ENCODE peak calls at places on chromosomes 3 and 15, in nine cellular contexts. E, V, O, D, C, K, N, H and R are unnamed samples.

GRCh38 chr3:60114191-60114590 is 1064.4 kb upstream of the CFAP20DC start:
- DNase-seq in E (no peak), V (no peak), O (no peak), D (no peak), C (no peak), K (no peak), N (no peak), H (no peak), R (no peak)

GRCh38 chr3:157542711-157543485 is 39.7 kb upstream of the VEPH1 start:
- DNase-seq in E (peak; percentile 9), V (peak; percentile 14), O (peak; percentile 87), D (peak; percentile 65), C (peak; percentile 79), K (no peak), N (peak; percentile 82), H (peak; percentile 81), R (peak; percentile 8)

GRCh38 chr15:81955709-81956108 is 90.1 kb downstream of the MEX3B start:
- DNase-seq in E (no peak), V (no peak), O (no peak), D (peak; percentile 16), C (no peak), K (no peak), N (no peak), H (no peak), R (no peak)

GRCh38 chr3:172524611-172525010 is 1.4 kb upstream of the TNFSF10 start:
- DNase-seq in E (no peak), V (no peak), O (no peak), D (peak; percentile 76), C (no peak), K (no peak), N (no peak), H (no peak), R (no peak)

GRCh38 chr3:195761503-195762248 is 40.9 kb downstream of the MUC20 start:
- DNase-seq in E (no peak), V (no peak), O (peak; percentile 35), D (no peak), C (no peak), K (no peak), N (peak; percentile 55), H (no peak), R (no peak)

GRCh38 chr3:36366308-36366707 is 14.0 kb upstream of the STAC start:
- DNase-seq in E (no peak), V (no peak), O (no peak), D (no peak), C (no peak), K (no peak), N (no peak), H (no peak), R (no peak)

GRCh38 chr3:47984089-47984759 is 32.0 kb downstream of the MAP4 start:
- DNase-seq in E (peak; percentile 10), V (no peak), O (no peak), D (peak; percentile 76), C (no peak), K (no peak), N (no peak), H (no peak), R (peak; percentile 63)

GRCh38 chr15:67755264-67755663 is 70.0 kb upstream of the SKOR1 start:
- DNase-seq in E (no peak), V (no peak), O (no peak), D (no peak), C (no peak), K (no peak), N (no peak), H (no peak), R (no peak)

GRCh38 chr3:171260430-171260829 is 199.8 kb downstream of the TNIK start:
- DNase-seq in E (no peak), V (no peak), O (no peak), D (no peak), C (no peak), K (no peak), N (no peak), H (no peak), R (no peak)

GRCh38 chr3:75242012-75242411 is 422.1 kb upstream of the FRG2C start:
- DNase-seq in E (no peak), V (no peak), O (no peak), D (no peak), C (no peak), K (no peak), N (no peak), H (no peak), R (no peak)

GRCh38 chr15:44157679-44158078 is 37.4 kb downstream of the FRMD5 start:
- DNase-seq in E (peak; percentile 63), V (no peak), O (no peak), D (peak; percentile 99), C (no peak), K (no peak), N (no peak), H (no peak), R (no peak)

GRCh38 chr3:42128526-42128925 is 37.4 kb downstream of the TRAK1 start:
- DNase-seq in E (no peak), V (no peak), O (no peak), D (no peak), C (no peak), K (no peak), N (no peak), H (no peak), R (no peak)

GRCh38 chr3:187944391-187945179 is 199.3 kb upstream of the BCL6 start:
- DNase-seq in E (no peak), V (no peak), O (no peak), D (no peak), C (no peak), K (no peak), N (no peak), H (no peak), R (no peak)

GRCh38 chr3:65729553-65729952 is 309.2 kb downstream of the MAGI1 start:
- DNase-seq in E (no peak), V (no peak), O (no peak), D (peak; percentile 83), C (no peak), K (no peak), N (no peak), H (no peak), R (no peak)
- H3K27ac ChIP-seq in E (no peak overlapping the region), V (no peak overlapping the region), O (no peak overlapping the region), D (no peak overlapping the region), C (no peak overlapping the region), K (no peak overlapping the region), N (peak overlapping the region; percentile 20), H (no peak overlapping the region), R (no peak overlapping the region)

DNA sequence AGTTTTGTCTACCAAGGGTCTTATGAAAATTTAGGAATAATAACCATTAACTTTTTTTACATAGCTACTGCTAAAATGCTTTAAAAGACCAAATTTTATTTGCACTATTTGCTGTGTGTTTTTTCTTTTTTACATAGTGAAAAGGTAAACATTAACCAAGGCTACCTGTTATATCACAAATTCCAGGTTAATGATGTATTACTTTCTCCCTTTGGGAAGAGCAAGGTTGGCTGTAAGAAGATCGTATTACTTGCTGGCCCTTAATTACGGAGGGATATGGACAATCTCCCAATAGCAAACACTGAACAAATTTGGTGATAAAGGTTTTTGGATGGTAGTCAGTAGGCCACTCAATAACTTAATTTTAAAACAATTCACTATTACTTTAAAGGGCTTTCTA is 22.4 kb downstream of the LRRC58 start:
- DNase-seq in E (no peak), V (no peak), O (no peak), D (no peak), C (no peak), K (no peak), N (no peak), H (no peak), R (no peak)
- H3K27ac ChIP-seq in E (no peak overlapping the region), V (no peak overlapping the region), O (no peak overlapping the region), D (no peak overlapping the region), C (no peak overlapping the region), K (no peak overlapping the region), N (no peak overlapping the region), H (no peak overlapping the region), R (no peak overlapping the region)

GRCh38 chr15:80570553-80570952 is 124.6 kb upstream of the ABHD17C start:
- DNase-seq in E (no peak), V (no peak), O (no peak), D (no peak), C (no peak), K (no peak), N (no peak), H (no peak), R (no peak)
- H3K27ac ChIP-seq in E (no peak overlapping the region), V (no peak overlapping the region), O (no peak overlapping the region), D (no peak overlapping the region), C (no peak overlapping the region), K (no peak overlapping the region), N (no peak overlapping the region), H (no peak overlapping the region), R (no peak overlapping the region)

GRCh38 chr3:38030126-38031021 is 932 bp upstream of the PLCD1 start:
- DNase-seq in E (no peak), V (no peak), O (no peak), D (no peak), C (no peak), K (no peak), N (peak; percentile 68), H (no peak), R (no peak)
- H3K27ac ChIP-seq in E (peak overlapping the region; percentile 99), V (no peak overlapping the region), O (peak overlapping the region; percentile 88), D (no peak overlapping the region), C (peak overlapping the region; percentile 47), K (peak overlapping the region; percentile 24), N (peak overlapping the region; percentile 86), H (peak overlapping the region; percentile 51), R (peak overlapping the region; percentile 91)

DNA sequence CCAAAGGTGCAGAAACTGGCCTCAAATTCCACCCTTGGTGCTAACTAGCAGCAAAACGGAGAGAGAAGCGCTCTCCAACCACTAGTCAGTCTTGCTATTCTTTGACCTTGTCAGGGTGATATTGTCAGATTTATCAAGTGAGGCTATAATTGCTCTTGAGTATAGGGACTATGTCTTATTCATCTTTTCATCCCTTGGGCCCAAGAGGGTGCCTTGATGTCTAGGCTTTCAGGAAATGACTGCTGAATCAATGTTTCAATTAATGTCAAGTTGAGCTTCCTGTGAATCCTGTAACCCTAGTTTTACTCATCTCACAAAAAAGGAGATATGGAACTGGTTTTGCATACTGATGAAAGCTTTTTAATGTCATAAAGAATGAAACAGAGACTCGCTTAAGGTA is 701.3 kb downstream of the EDEM1 start:
- DNase-seq in E (no peak), V (no peak), O (no peak), D (no peak), C (no peak), K (no peak), N (no peak), H (no peak), R (no peak)
- H3K27ac ChIP-seq in E (no peak overlapping the region), V (no peak overlapping the region), O (no peak overlapping the region), D (no peak overlapping the region), C (no peak overlapping the region), K (no peak overlapping the region), N (no peak overlapping the region), H (no peak overlapping the region), R (no peak overlapping the region)